ENCODE peak calls at places on chromosome 16, in six cellular contexts. One of them, this sample, is unnamed.

GRCh38 chr16:65543781-65544740 is 422.2 kb upstream of the CDH11 start:
- DNase-seq in spleen: no peak
- DNase-seq in upper lobe of right lung: no peak
- DNase-seq in sigmoid colon: no peak
- DNase-seq in A549: no peak
- DNase-seq in CD8-positive, alpha-beta T cell: no peak
- DNase-seq in this sample: no peak

GRCh38 chr16:25966172-25967097 is 274.7 kb downstream of the HS3ST4 start:
- DNase-seq in spleen: no peak
- DNase-seq in upper lobe of right lung: no peak
- DNase-seq in sigmoid colon: no peak
- DNase-seq in A549: no peak
- DNase-seq in CD8-positive, alpha-beta T cell: no peak
- DNase-seq in this sample: no peak

GRCh38 chr16:67190041-67190440 is at the start of gene EXOC3L1:
- DNase-seq in spleen: no peak
- DNase-seq in upper lobe of right lung: no peak
- DNase-seq in sigmoid colon: no peak
- DNase-seq in A549: no peak
- DNase-seq in CD8-positive, alpha-beta T cell: no peak
- DNase-seq in this sample: no peak

GRCh38 chr16:19613834-19614233 is 58.3 kb downstream of the VPS35L start:
- DNase-seq in spleen: no peak
- DNase-seq in upper lobe of right lung: no peak
- DNase-seq in sigmoid colon: no peak
- DNase-seq in A549: no peak
- DNase-seq in CD8-positive, alpha-beta T cell: no peak
- DNase-seq in this sample: no peak

GRCh38 chr16:56709686-56710040 is 20.3 kb upstream of the NUP93 start:
- DNase-seq in spleen: no peak
- DNase-seq in upper lobe of right lung: no peak
- DNase-seq in sigmoid colon: no peak
- DNase-seq in A549: no peak
- DNase-seq in CD8-positive, alpha-beta T cell: no peak
- DNase-seq in this sample: no peak

GRCh38 chr16:69048328-69049120 is 56.9 kb upstream of the HAS3 start:
- DNase-seq in spleen: no peak
- DNase-seq in upper lobe of right lung: no peak
- DNase-seq in sigmoid colon: no peak
- DNase-seq in A549: no peak
- DNase-seq in CD8-positive, alpha-beta T cell: no peak
- DNase-seq in this sample: no peak

GRCh38 chr16:24491721-24492120 is 47.6 kb upstream of the RBBP6 start:
- DNase-seq in spleen: no peak
- DNase-seq in upper lobe of right lung: no peak
- DNase-seq in sigmoid colon: no peak
- DNase-seq in A549: no peak
- DNase-seq in CD8-positive, alpha-beta T cell: no peak
- DNase-seq in this sample: no peak

GRCh38 chr16:25311039-25311438 is 53.4 kb upstream of the ZKSCAN2 start:
- DNase-seq in spleen: no peak
- DNase-seq in upper lobe of right lung: no peak
- DNase-seq in sigmoid colon: no peak
- DNase-seq in A549: no peak
- DNase-seq in CD8-positive, alpha-beta T cell: no peak
- DNase-seq in this sample: no peak

GRCh38 chr16:14502932-14503741 is 126.9 kb downstream of the PARN start:
- DNase-seq in spleen: no peak
- DNase-seq in upper lobe of right lung: no peak
- DNase-seq in sigmoid colon: no peak
- DNase-seq in A549: no peak
- DNase-seq in CD8-positive, alpha-beta T cell: no peak
- DNase-seq in this sample: no peak

GRCh38 chr16:77594798-77595625 is 127.3 kb upstream of the NUDT7 start:
- DNase-seq in spleen: no peak
- DNase-seq in upper lobe of right lung: no peak
- DNase-seq in sigmoid colon: no peak
- DNase-seq in A549: no peak
- DNase-seq in CD8-positive, alpha-beta T cell: no peak
- DNase-seq in this sample: no peak

GRCh38 chr16:73568769-73569168 is 520.8 kb upstream of the ZFHX3 start:
- DNase-seq in spleen: no peak
- DNase-seq in upper lobe of right lung: no peak
- DNase-seq in sigmoid colon: no peak
- DNase-seq in A549: no peak
- DNase-seq in CD8-positive, alpha-beta T cell: no peak
- DNase-seq in this sample: no peak

GRCh38 chr16:50580180-50580771 is 32.1 kb downstream of the NKD1 start:
- DNase-seq in spleen: no peak
- DNase-seq in upper lobe of right lung: no peak
- DNase-seq in sigmoid colon: no peak
- DNase-seq in A549: no peak
- DNase-seq in CD8-positive, alpha-beta T cell: no peak
- DNase-seq in this sample: no peak

GRCh38 chr16:83826146-83826913 is 18.6 kb downstream of the HSBP1 start:
- DNase-seq in spleen: peak; percentile 94
- DNase-seq in upper lobe of right lung: peak; percentile 91
- DNase-seq in sigmoid colon: peak; percentile 95
- DNase-seq in A549: peak; percentile 72
- DNase-seq in CD8-positive, alpha-beta T cell: peak; percentile 60
- DNase-seq in this sample: no peak

GRCh38 chr16:10097273-10097672 is 85.0 kb downstream of the GRIN2A start:
- DNase-seq in spleen: no peak
- DNase-seq in upper lobe of right lung: no peak
- DNase-seq in sigmoid colon: no peak
- DNase-seq in A549: no peak
- DNase-seq in CD8-positive, alpha-beta T cell: no peak
- DNase-seq in this sample: no peak

GRCh38 chr16:30934827-30935557 is 11.6 kb downstream of the FBXL19 start:
- DNase-seq in spleen: no peak
- DNase-seq in upper lobe of right lung: no peak
- DNase-seq in sigmoid colon: no peak
- DNase-seq in A549: peak; percentile 72
- DNase-seq in CD8-positive, alpha-beta T cell: no peak
- DNase-seq in this sample: no peak

GRCh38 chr16:23207485-23207884 is 24.9 kb downstream of the SCNN1G start:
- DNase-seq in spleen: no peak
- DNase-seq in upper lobe of right lung: no peak
- DNase-seq in sigmoid colon: no peak
- DNase-seq in A549: no peak
- DNase-seq in CD8-positive, alpha-beta T cell: no peak
- DNase-seq in this sample: no peak

GRCh38 chr16:473046-474043 is 47.9 kb downstream of the RAB11FIP3 start:
- DNase-seq in spleen: no peak
- DNase-seq in upper lobe of right lung: no peak
- DNase-seq in sigmoid colon: no peak
- DNase-seq in A549: no peak
- DNase-seq in CD8-positive, alpha-beta T cell: no peak
- DNase-seq in this sample: no peak

GRCh38 chr16:828891-829290 is 28.4 kb upstream of the GNG13 start:
- DNase-seq in spleen: no peak
- DNase-seq in upper lobe of right lung: no peak
- DNase-seq in sigmoid colon: no peak
- DNase-seq in A549: no peak
- DNase-seq in CD8-positive, alpha-beta T cell: no peak
- DNase-seq in this sample: no peak

GRCh38 chr16:49776085-49776501 is 79.8 kb downstream of the ZNF423 start:
- DNase-seq in spleen: no peak
- DNase-seq in upper lobe of right lung: no peak
- DNase-seq in sigmoid colon: no peak
- DNase-seq in A549: no peak
- DNase-seq in CD8-positive, alpha-beta T cell: no peak
- DNase-seq in this sample: no peak

GRCh38 chr16:4601317-4602186 is 13.1 kb downstream of the UBALD1 start:
- DNase-seq in spleen: peak; percentile 57
- DNase-seq in upper lobe of right lung: no peak
- DNase-seq in sigmoid colon: peak; percentile 86
- DNase-seq in A549: no peak
- DNase-seq in CD8-positive, alpha-beta T cell: no peak
- DNase-seq in this sample: no peak

GRCh38 chr16:84888450-84888849 is 68.7 kb downstream of the CRISPLD2 start:
- DNase-seq in spleen: no peak
- DNase-seq in upper lobe of right lung: no peak
- DNase-seq in sigmoid colon: no peak
- DNase-seq in A549: peak; percentile 23
- DNase-seq in CD8-positive, alpha-beta T cell: no peak
- DNase-seq in this sample: no peak

GRCh38 chr16:72291531-72291981 is 119.6 kb upstream of the PMFBP1 start:
- DNase-seq in spleen: no peak
- DNase-seq in upper lobe of right lung: no peak
- DNase-seq in sigmoid colon: no peak
- DNase-seq in A549: peak; percentile 70
- DNase-seq in CD8-positive, alpha-beta T cell: no peak
- DNase-seq in this sample: no peak

GRCh38 chr16:67431805-67432476 is 1.0 kb downstream of the HSD11B2 start:
- DNase-seq in spleen: no peak
- DNase-seq in upper lobe of right lung: no peak
- DNase-seq in sigmoid colon: no peak
- DNase-seq in A549: no peak
- DNase-seq in CD8-positive, alpha-beta T cell: no peak
- DNase-seq in this sample: no peak

GRCh38 chr16:19926449-19927390 is 42.1 kb upstream of the GPRC5B start:
- DNase-seq in spleen: no peak
- DNase-seq in upper lobe of right lung: no peak
- DNase-seq in sigmoid colon: no peak
- DNase-seq in A549: peak; percentile 65
- DNase-seq in CD8-positive, alpha-beta T cell: no peak
- DNase-seq in this sample: no peak

GRCh38 chr16:8806272-8806983 is 8.8 kb downstream of the PMM2 start:
- DNase-seq in spleen: no peak
- DNase-seq in upper lobe of right lung: no peak
- DNase-seq in sigmoid colon: no peak
- DNase-seq in A549: no peak
- DNase-seq in CD8-positive, alpha-beta T cell: no peak
- DNase-seq in this sample: no peak

GRCh38 chr16:27316038-27316680 is 2.4 kb downstream of the IL4R start:
- DNase-seq in spleen: peak; percentile 62
- DNase-seq in upper lobe of right lung: no peak
- DNase-seq in sigmoid colon: peak; percentile 67
- DNase-seq in A549: no peak
- DNase-seq in CD8-positive, alpha-beta T cell: no peak
- DNase-seq in this sample: no peak
- H3K4me1 ChIP-seq in spleen: peaks cover 50% of the 10 kb centered on the region
- H3K4me1 ChIP-seq in upper lobe of right lung: peaks cover 70% of the 10 kb centered on the region
- H3K4me1 ChIP-seq in sigmoid colon: no peaks in the 10 kb centered on the region
- H3K4me1 ChIP-seq in A549: peaks cover 35% of the 10 kb centered on the region
- H3K4me1 ChIP-seq in CD8-positive, alpha-beta T cell: peaks cover 58% of the 10 kb centered on the region
- H3K4me1 ChIP-seq in this sample: peaks cover 61% of the 10 kb centered on the region

GRCh38 chr16:29811170-29811895 is 660 bp upstream of the PRRT2 start:
- DNase-seq in spleen: peak; percentile 96
- DNase-seq in upper lobe of right lung: peak; percentile 97
- DNase-seq in sigmoid colon: peak; percentile 99
- DNase-seq in A549: peak; percentile 97
- DNase-seq in CD8-positive, alpha-beta T cell: no peak
- DNase-seq in this sample: no peak

GRCh38 chr16:29808219-29808900 is 2.0 kb downstream of the MAZ start:
- DNase-seq in spleen: peak; percentile 85
- DNase-seq in upper lobe of right lung: peak; percentile 67
- DNase-seq in sigmoid colon: no peak
- DNase-seq in A549: no peak
- DNase-seq in CD8-positive, alpha-beta T cell: no peak
- DNase-seq in this sample: no peak

GRCh38 chr16:29809031-29809747 is 2.8 kb upstream of the PRRT2 start:
- DNase-seq in spleen: peak; percentile 86
- DNase-seq in upper lobe of right lung: peak; percentile 65
- DNase-seq in sigmoid colon: no peak
- DNase-seq in A549: no peak
- DNase-seq in CD8-positive, alpha-beta T cell: no peak
- DNase-seq in this sample: no peak

GRCh38 chr16:29810699-29811169 is 1.3 kb upstream of the PRRT2 start:
- DNase-seq in spleen: no peak
- DNase-seq in upper lobe of right lung: no peak
- DNase-seq in sigmoid colon: no peak
- DNase-seq in A549: no peak
- DNase-seq in CD8-positive, alpha-beta T cell: no peak
- DNase-seq in this sample: no peak

GRCh38 chr16:29809850-29810698 is 1.9 kb upstream of the PRRT2 start:
- DNase-seq in spleen: peak; percentile 84
- DNase-seq in upper lobe of right lung: peak; percentile 65
- DNase-seq in sigmoid colon: no peak
- DNase-seq in A549: no peak
- DNase-seq in CD8-positive, alpha-beta T cell: no peak
- DNase-seq in this sample: no peak
- H3K27ac ChIP-seq in spleen: peak overlapping the region; percentile 93
- H3K27ac ChIP-seq in upper lobe of right lung: peak overlapping the region; percentile 77
- H3K27ac ChIP-seq in sigmoid colon: peak overlapping the region; percentile 96
- H3K27ac ChIP-seq in A549: peak overlapping the region; percentile 98
- H3K27ac ChIP-seq in CD8-positive, alpha-beta T cell: peak overlapping the region; percentile 49
- H3K27ac ChIP-seq in this sample: peak overlapping the region; percentile 74

GRCh38 chr16:81494434-81494806 is 49.8 kb downstream of the CMIP start:
- DNase-seq in spleen: no peak
- DNase-seq in upper lobe of right lung: no peak
- DNase-seq in sigmoid colon: no peak
- DNase-seq in A549: no peak
- DNase-seq in CD8-positive, alpha-beta T cell: no peak
- DNase-seq in this sample: no peak
- H3K4me1 ChIP-seq in spleen: peaks cover 43% of the 10 kb centered on the region
- H3K4me1 ChIP-seq in upper lobe of right lung: peaks cover 75% of the 10 kb centered on the region
- H3K4me1 ChIP-seq in sigmoid colon: no peaks in the 10 kb centered on the region
- H3K4me1 ChIP-seq in A549: peaks cover 99% of the 10 kb centered on the region
- H3K4me1 ChIP-seq in CD8-positive, alpha-beta T cell: peaks cover 3% of the 10 kb centered on the region
- H3K4me1 ChIP-seq in this sample: peaks cover 59% of the 10 kb centered on the region

GRCh38 chr16:88649924-88650748 is 717 bp downstream of the CYBA start:
- DNase-seq in spleen: peak; percentile 95
- DNase-seq in upper lobe of right lung: peak; percentile 84
- DNase-seq in sigmoid colon: no peak
- DNase-seq in A549: no peak
- DNase-seq in CD8-positive, alpha-beta T cell: no peak
- DNase-seq in this sample: no peak
- H3K27ac ChIP-seq in spleen: peak overlapping the region; percentile 98
- H3K27ac ChIP-seq in upper lobe of right lung: peak overlapping the region; percentile 84
- H3K27ac ChIP-seq in sigmoid colon: peak overlapping the region; percentile 68
- H3K27ac ChIP-seq in A549: peak overlapping the region; percentile 93
- H3K27ac ChIP-seq in CD8-positive, alpha-beta T cell: peak overlapping the region; percentile 94
- H3K27ac ChIP-seq in this sample: peak overlapping the region; percentile 91